ENCODE peak calls at places on chromosomes 7 and 10, in eight cellular contexts. T, M, X, Z, W, K, R and B are unnamed samples. For H3K9me3, the result is how much of the 10 kb centered on the place peaks cover.

GRCh38 chr10:69655124-69655867 is 25.2 kb downstream of the FAM241B start:
- DNase-seq in M (no peak), T (no peak), W (no peak), X (no peak), R (no peak), Z (no peak), K (no peak), B (no peak)

GRCh38 chr10:71357792-71358265 is 38.8 kb downstream of the SLC29A3 start:
- DNase-seq in K (no peak), Z (no peak), R (no peak), W (no peak), X (no peak), M (no peak), T (no peak), B (peak)

GRCh38 chr10:30763933-30764332 is 134.4 kb upstream of the LYZL2 start:
- DNase-seq in X (no peak), M (no peak), W (no peak), R (no peak), T (no peak), Z (no peak), K (no peak), B (no peak)

GRCh38 chr7:11592699-11593098 is 239.3 kb downstream of the THSD7A start:
- DNase-seq in K (peak), X (no peak), M (peak), Z (no peak), R (no peak), T (no peak), W (no peak), B (no peak)

GRCh38 chr7:113917840-113918239 is 969 bp downstream of the PPP1R3A start:
- DNase-seq in X (no peak), W (no peak), R (no peak), Z (no peak), T (no peak), K (no peak), M (no peak), B (no peak)

GRCh38 chr10:79266092-79266491 is 81.2 kb upstream of the PPIF start:
- DNase-seq in T (no peak), W (no peak), K (no peak), Z (no peak), M (no peak), X (no peak), R (no peak), B (peak)

GRCh38 chr10:15208221-15208620 is 39.7 kb upstream of the NMT2 start:
- DNase-seq in K (no peak), W (no peak), X (no peak), T (no peak), R (no peak), Z (no peak), M (no peak), B (no peak)

GRCh38 chr7:30226593-30227268 is 57.7 kb upstream of the ZNRF2 start:
- DNase-seq in T (peak), W (no peak), Z (no peak), X (peak), M (no peak), K (peak), R (peak), B (no peak)

GRCh38 chr10:8130973-8131911 is 76.8 kb downstream of the GATA3 start:
- DNase-seq in T (no peak), X (no peak), M (peak), K (peak), Z (no peak), W (no peak), R (no peak), B (peak)

GRCh38 chr7:12385364-12385786 is 18.3 kb downstream of the VWDE start:
- DNase-seq in W (no peak), R (no peak), Z (no peak), T (no peak), K (no peak), X (no peak), M (no peak), B (no peak)

GRCh38 chr10:127577376-127577775 is 28.3 kb downstream of the NPS start:
- DNase-seq in K (peak), W (no peak), M (peak), T (no peak), Z (no peak), R (no peak), X (no peak), B (peak)

DNA sequence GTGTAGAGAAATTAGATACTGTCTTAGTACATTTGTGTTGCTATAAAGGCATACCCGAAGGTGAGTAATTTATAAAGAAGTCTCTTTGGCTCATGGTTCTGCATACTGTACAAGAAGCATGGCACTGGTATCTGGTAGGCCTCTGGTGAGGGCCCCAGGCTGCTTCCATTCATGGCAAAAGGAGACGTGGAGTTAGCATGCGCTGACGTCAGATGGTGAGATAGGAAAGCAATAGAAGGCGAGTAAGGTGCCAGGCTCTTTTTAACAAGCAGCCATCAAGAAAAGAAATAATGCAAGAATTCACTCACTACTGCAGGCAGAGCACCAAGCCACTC is 38.1 kb downstream of the AKR1C8 start:
- DNase-seq in M (no peak), X (no peak), Z (no peak), R (no peak), K (no peak), W (no peak), T (no peak), B (no peak)
- H3K9me3 ChIP-seq in M (under half), X (under half), Z (under half), R (under half), K (under half), W (under half), T (under half), B (under half)

DNA sequence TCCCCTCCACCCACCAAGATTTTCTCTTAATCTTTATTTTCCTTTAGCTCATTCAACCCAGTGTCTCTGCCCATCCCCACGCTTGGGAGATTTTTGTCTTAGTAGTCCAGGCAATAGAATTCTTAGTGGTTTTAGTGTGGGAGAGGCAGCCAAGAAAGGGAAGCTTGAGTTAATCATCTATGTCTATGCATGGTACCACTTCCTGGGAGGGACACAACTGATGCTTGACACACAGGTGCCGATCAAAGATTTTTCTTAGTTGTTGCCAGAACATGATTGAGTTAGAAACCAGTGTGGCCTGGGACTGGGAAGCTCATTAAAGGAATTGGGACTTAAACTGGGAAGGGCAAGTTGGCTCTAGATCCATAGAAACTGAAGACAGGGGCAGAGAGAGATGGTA is 3.1 kb downstream of the STRA8 start:
- DNase-seq in W (no peak), R (no peak), T (no peak), X (peak), M (peak), Z (no peak), K (no peak), B (no peak)
- H3K9me3 ChIP-seq in W (under half), R (under half), T (under half), X (under half), M (under half), Z (under half), K (under half), B (under half)

GRCh38 chr7:146054909-146055308 is 61.7 kb upstream of the CNTNAP2 start:
- DNase-seq in X (no peak), K (no peak), T (no peak), W (no peak), R (no peak), M (no peak), Z (no peak), B (no peak)
- H3K9me3 ChIP-seq in X (under half), K (under half), T (under half), W (under half), R (under half), M (under half), Z (under half), B (under half)

GRCh38 chr7:157949711-157950110 is 612.9 kb downstream of the DNAJB6 start:
- DNase-seq in T (no peak), K (peak), M (peak), Z (no peak), X (no peak), W (no peak), R (no peak), B (no peak)
- H3K9me3 ChIP-seq in T (under half), K (under half), M (under half), Z (under half), X (under half), W (under half), R (under half), B (under half)